ENCODE peak calls at places on chromosomes 1 and 21, in five cellular contexts. U is breast epithelium, H is suprapubic skin, F is HCT116, Y is stomach. I is an unnamed sample.

GRCh38 chr1:201647094-201647493 is 108.2 kb downstream of the NAV1 start:
- DNase-seq in F (no peak), Y (no peak), U (no peak), H (no peak), I (no peak)

GRCh38 chr1:38881487-38881886 is at the start of gene GJA9:
- DNase-seq in H (no peak), F (no peak), U (no peak), Y (no peak), I (no peak)

GRCh38 chr1:221206076-221206475 is 326.8 kb downstream of the HLX start:
- DNase-seq in U (no peak), F (no peak), Y (no peak), H (no peak), I (no peak)

GRCh38 chr21:31176725-31177124 is 138.4 kb upstream of the KRTAP19-8 start:
- DNase-seq in F (no peak), H (no peak), U (no peak), Y (no peak), I (no peak)

GRCh38 chr1:82319526-82319925 is 518.8 kb downstream of the ADGRL2 start:
- DNase-seq in H (no peak), Y (no peak), U (no peak), F (no peak), I (no peak)

GRCh38 chr1:244163861-244164562 is 112.9 kb downstream of the ZBTB18 start:
- DNase-seq in U (no peak), H (no peak), F (peak; percentile 83), Y (no peak), I (no peak)

GRCh38 chr1:207035877-207036558 is 3.5 kb upstream of the C1orf116 start:
- DNase-seq in F (no peak), H (no peak), U (no peak), Y (no peak), I (no peak)

GRCh38 chr1:22206551-22207125 is 63.7 kb upstream of the WNT4 start:
- DNase-seq in F (no peak), H (no peak), Y (no peak), U (no peak), I (no peak)

GRCh38 chr1:170221031-170221430 is 75.3 kb downstream of the NTMT2 start:
- DNase-seq in U (no peak), Y (no peak), H (no peak), F (no peak), I (no peak)

GRCh38 chr1:109802136-109802900 is 38.6 kb upstream of the EPS8L3 start:
- DNase-seq in H (peak; percentile 73), Y (peak; percentile 24), F (no peak), U (no peak), I (no peak)

GRCh38 chr1:182278144-182279054 is 113.2 kb downstream of the GLUL start:
- DNase-seq in U (no peak), F (no peak), Y (no peak), H (no peak), I (no peak)

GRCh38 chr1:65149391-65149729 is 1.4 kb downstream of the AK4 start:
- DNase-seq in Y (no peak), H (no peak), F (no peak), U (no peak), I (no peak)

GRCh38 chr1:37032660-37033354 is 1.5 kb downstream of the GRIK3 start:
- DNase-seq in H (no peak), F (no peak), Y (no peak), U (no peak), I (no peak)

GRCh38 chr1:180192172-180192571 is 37.5 kb downstream of the QSOX1 start:
- DNase-seq in H (no peak), U (no peak), Y (no peak), F (no peak), I (no peak)

GRCh38 chr1:237139732-237140131 is 97.7 kb downstream of the RYR2 start:
- DNase-seq in F (no peak), Y (no peak), U (no peak), H (no peak), I (no peak)

GRCh38 chr1:9038338-9038650 is 12.1 kb upstream of the SLC2A7 start:
- DNase-seq in F (no peak), U (no peak), Y (no peak), H (no peak), I (no peak)

GRCh38 chr1:14742181-14742980 is 143.9 kb downstream of the KAZN start:
- DNase-seq in Y (no peak), F (peak; percentile 79), U (no peak), H (no peak), I (peak; percentile 77)

GRCh38 chr1:76425104-76425842 is 350.7 kb downstream of the ST6GALNAC3 start:
- DNase-seq in H (no peak), Y (no peak), F (no peak), U (no peak), I (no peak)

GRCh38 chr1:186195377-186195931 is 179.6 kb downstream of the TPR start:
- DNase-seq in H (no peak), F (no peak), U (no peak), Y (no peak), I (no peak)

GRCh38 chr1:93710499-93710898 is 28.9 kb upstream of the BCAR3 start:
- DNase-seq in Y (no peak), F (no peak), U (no peak), H (no peak), I (no peak)

GRCh38 chr1:93712741-93713140 is 31.1 kb upstream of the BCAR3 start:
- DNase-seq in H (no peak), Y (no peak), F (no peak), U (no peak), I (no peak)

GRCh38 chr1:93713247-93713764 is 31.7 kb upstream of the BCAR3 start:
- DNase-seq in U (no peak), Y (no peak), H (no peak), F (no peak), I (no peak)

GRCh38 chr1:93708734-93709481 is 27.3 kb upstream of the BCAR3 start:
- DNase-seq in Y (peak; percentile 39), U (no peak), H (no peak), F (no peak), I (no peak)

DNA sequence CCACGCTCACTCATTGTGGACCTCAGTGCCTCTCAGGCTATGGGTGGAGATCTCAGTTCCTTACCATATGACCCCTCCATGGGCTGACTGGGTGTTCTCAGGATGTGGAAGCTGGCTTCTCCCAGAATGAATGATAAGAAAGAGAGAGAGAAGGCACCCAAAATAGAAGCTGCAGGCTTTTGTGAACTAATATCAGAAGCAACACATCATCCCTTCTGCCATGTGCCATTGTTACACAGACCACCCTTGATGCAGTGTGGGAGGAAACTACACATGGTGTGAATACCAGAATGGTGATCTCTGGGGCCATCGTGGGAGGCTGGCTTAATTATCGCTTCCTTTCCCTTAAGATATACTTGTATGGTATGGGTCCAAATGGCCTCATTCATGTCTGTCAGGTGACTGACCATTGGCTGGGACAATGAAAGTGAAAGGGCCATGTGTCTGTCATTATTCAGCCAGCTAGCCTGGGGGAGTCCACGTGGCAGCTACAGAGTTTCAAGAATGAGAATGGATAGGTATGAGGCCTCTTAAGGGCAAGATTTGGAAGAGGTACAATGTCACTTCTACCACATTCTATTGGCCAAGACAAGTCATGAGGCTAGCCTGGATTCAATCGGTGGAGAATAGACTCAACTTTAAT is 29.4 kb upstream of the BCAR3 start:
- DNase-seq in Y (no peak), U (no peak), F (no peak), H (no peak), I (no peak)
- H3K4me1 ChIP-seq in Y (peaks cover 47% of the 10 kb centered on the region), U (no peaks in the 10 kb centered on the region), F (peaks cover 4% of the 10 kb centered on the region), H (peaks cover 18% of the 10 kb centered on the region), I (peaks cover 10% of the 10 kb centered on the region)

GRCh38 chr21:40020651-40021050 is 153.4 kb downstream of the PCP4 start:
- DNase-seq in F (no peak), U (no peak), H (peak; percentile 43), Y (no peak), I (no peak)
- H3K9me3 ChIP-seq in F (peaks cover 7% of the 10 kb centered on the region), U (no peaks in the 10 kb centered on the region), H (no peaks in the 10 kb centered on the region), Y (no peaks in the 10 kb centered on the region), I (no peaks in the 10 kb centered on the region)

GRCh38 chr1:50487725-50488124 is 64.5 kb upstream of the DMRTA2 start:
- DNase-seq in Y (no peak), H (no peak), F (no peak), U (no peak), I (no peak)
- TF ChIP-seq POLR2AphosphoS5 in Y (no peak), H (no peak), F (no peak), U (no peak), I (peak; percentile 8)

GRCh38 chr1:87965193-87965592 is 636.5 kb downstream of the LMO4 start:
- DNase-seq in U (no peak), F (no peak), Y (no peak), H (no peak), I (no peak)
- H3K4me1 ChIP-seq in U (peaks cover 8% of the 10 kb centered on the region), F (no peaks in the 10 kb centered on the region), Y (peaks cover 10% of the 10 kb centered on the region), H (no peaks in the 10 kb centered on the region), I (peaks cover 17% of the 10 kb centered on the region)

DNA sequence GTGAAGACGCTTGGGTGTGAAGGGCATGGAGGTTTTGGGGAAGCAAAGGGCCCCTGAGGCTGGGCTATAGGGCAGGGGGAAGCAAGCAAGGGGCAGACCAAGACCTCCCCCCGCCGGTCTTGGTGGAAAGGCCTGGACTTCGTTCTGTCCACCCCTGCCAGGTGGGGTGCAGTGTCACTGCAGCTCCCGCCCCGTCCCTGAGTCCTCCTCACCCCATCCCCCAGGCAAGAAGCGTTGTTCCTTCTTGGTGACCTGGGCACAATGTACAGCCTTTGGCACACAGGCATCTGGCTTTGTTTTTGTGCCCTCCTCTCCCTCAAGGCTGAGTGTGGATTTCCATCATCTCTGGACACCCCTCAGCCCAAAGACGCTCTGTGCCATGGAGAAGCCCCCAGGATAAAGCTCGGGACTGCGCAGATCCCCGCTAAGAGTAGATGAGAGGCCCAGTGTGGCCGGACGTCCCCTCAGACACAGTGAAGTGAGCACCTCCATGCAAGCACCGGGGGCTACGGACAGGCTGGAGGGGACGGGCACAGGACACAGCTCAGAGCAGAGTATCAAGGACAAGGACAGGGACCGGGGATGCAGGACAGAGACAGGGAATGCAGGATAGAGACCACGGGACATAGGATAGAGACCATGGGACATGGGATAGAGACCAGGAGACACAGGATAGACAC is 89.4 kb upstream of the ACTRT2 start:
- DNase-seq in F (no peak), U (no peak), Y (no peak), H (no peak), I (no peak)
- H3K9me3 ChIP-seq in F (no peaks in the 10 kb centered on the region), U (peaks cover 2% of the 10 kb centered on the region), Y (peaks cover 6% of the 10 kb centered on the region), H (no peaks in the 10 kb centered on the region), I (no peaks in the 10 kb centered on the region)